ENCODE peak calls at places on chromosomes 4 and X, in six cellular contexts. Q is spleen, H is A549, S is prostate gland, A is adrenal gland, V is breast epithelium. O is an unnamed sample. For H3K4me1, the result is how much of the 10 kb centered on the place peaks cover.

GRCh38 chr4:43776371-43776770 is 672.2 kb downstream of the KCTD8 start:
- DNase-seq in Q (no peak), H (no peak), S (no peak), A (no peak), V (no peak), O (no peak)

GRCh38 chr4:21577066-21577465 is 371.5 kb downstream of the KCNIP4 start:
- DNase-seq in Q (no peak), H (no peak), S (no peak), A (no peak), V (no peak), O (no peak)

GRCh38 chr4:7157666-7158065 is 34.7 kb upstream of the SORCS2 start:
- DNase-seq in Q (peak), H (no peak), S (no peak), A (no peak), V (no peak), O (no peak)

GRCh38 chr4:41569957-41570356 is 32.0 kb downstream of the LIMCH1 start:
- DNase-seq in Q (no peak), H (peak), S (no peak), A (peak), V (no peak), O (no peak)

GRCh38 chr4:40621592-40622512 is 7.8 kb downstream of the RBM47 start:
- DNase-seq in Q (peak), H (peak), S (peak), A (peak), V (peak), O (peak)

GRCh38 chr4:123390846-123391456 is 5.6 kb upstream of the SPRY1 start:
- DNase-seq in Q (no peak), H (peak), S (no peak), A (no peak), V (no peak), O (no peak)

GRCh38 chr4:153131478-153132069 is 72.7 kb upstream of the TRIM2 start:
- DNase-seq in Q (no peak), H (no peak), S (no peak), A (no peak), V (no peak), O (no peak)

GRCh38 chr4:165368567-165368966 is 10.2 kb upstream of the CPE start:
- DNase-seq in Q (no peak), H (no peak), S (no peak), A (no peak), V (no peak), O (no peak)

GRCh38 chr4:153792007-153792892 is 3.4 kb upstream of the SFRP2 start:
- DNase-seq in Q (no peak), H (peak), S (no peak), A (peak), V (peak), O (peak)

GRCh38 chr4:153555730-153556440 is 89.7 kb downstream of the TMEM131L start:
- DNase-seq in Q (no peak), H (no peak), S (peak), A (peak), V (no peak), O (peak)

GRCh38 chr4:58261526-58261925 is 1151.3 kb upstream of the IGFBP7 start:
- DNase-seq in Q (no peak), H (no peak), S (no peak), A (no peak), V (no peak), O (no peak)

GRCh38 chrX:46381630-46382029 is 163.6 kb downstream of the ZNF674 start:
- DNase-seq in Q (no peak), H (peak), S (no peak), A (peak), V (no peak), O (peak)

GRCh38 chrX:143873343-143873742 is 10.5 kb upstream of the UBE2NL start:
- DNase-seq in Q (no peak), H (no peak), S (no peak), A (no peak), V (no peak), O (no peak)

GRCh38 chr4:87017580-87018061 is 82.8 kb downstream of the AFF1 start:
- DNase-seq in Q (no peak), H (peak), S (no peak), A (no peak), V (no peak), O (no peak)

GRCh38 chr4:4922441-4922840 is 63.0 kb downstream of the MSX1 start:
- DNase-seq in Q (no peak), H (no peak), S (no peak), A (no peak), V (no peak), O (no peak)

GRCh38 chr4:25843340-25844097 is 19.3 kb downstream of the SEL1L3 start:
- DNase-seq in Q (peak), H (no peak), S (no peak), A (no peak), V (no peak), O (no peak)

GRCh38 chr4:34422472-34422871 is 1821.8 kb downstream of the ARAP2 start:
- DNase-seq in Q (no peak), H (peak), S (no peak), A (no peak), V (no peak), O (no peak)

GRCh38 chr4:182074842-182075241 is 168.4 kb upstream of the TENM3 start:
- DNase-seq in Q (no peak), H (no peak), S (no peak), A (no peak), V (no peak), O (no peak)

GRCh38 chrX:10042055-10042454 is 74.9 kb downstream of the CLDN34 start:
- DNase-seq in Q (no peak), H (no peak), S (no peak), A (no peak), V (no peak), O (no peak)
- H3K4me1 ChIP-seq in Q (under half), H (half or more), S (under half), A (under half), V (under half), O (under half)

GRCh38 chr4:112145326-112145819 is at the start of gene FAM241A:
- DNase-seq in Q (peak), H (peak), S (peak), A (peak), V (peak), O (peak)
- TF ChIP-seq POLR2A in Q (peak), H (peak), S (peak), A (peak), V (no peak), O (peak)

DNA sequence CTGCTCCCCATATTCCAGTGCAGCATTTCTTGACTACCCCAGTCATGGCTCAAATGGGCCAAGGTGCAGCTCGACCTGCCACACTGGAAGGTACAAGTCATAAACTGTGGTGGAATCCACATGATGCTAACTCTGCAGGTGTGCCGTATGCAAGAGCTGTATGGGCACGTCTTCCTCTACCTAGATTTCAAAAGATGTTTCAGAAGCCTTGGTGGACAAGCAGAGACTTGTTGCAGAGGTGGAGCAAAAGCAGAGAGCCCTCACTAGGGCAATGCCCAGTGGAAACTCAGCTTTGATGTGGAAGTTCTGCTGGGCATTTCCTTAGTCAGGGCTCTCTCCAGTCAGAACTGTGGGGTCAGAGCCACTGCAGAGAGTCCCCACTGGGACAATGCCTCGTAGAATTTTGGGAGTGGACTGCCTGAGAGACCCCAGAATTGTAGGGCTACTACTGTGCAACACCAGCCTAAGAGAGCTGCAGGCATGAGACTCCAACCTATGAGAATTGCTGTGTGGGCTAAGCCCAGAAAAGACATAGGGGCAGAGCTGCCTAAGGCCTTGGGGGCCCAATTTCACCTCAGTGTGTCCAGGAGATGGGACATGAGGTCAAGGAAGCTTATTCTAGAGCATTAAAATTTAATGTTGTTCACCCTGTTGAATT is 65.7 kb downstream of the BEX3 start:
- DNase-seq in Q (no peak), H (no peak), S (peak), A (no peak), V (peak), O (no peak)
- H3K4me1 ChIP-seq in Q (under half), H (under half), S (under half), A (under half), V (under half), O (under half)

GRCh38 chrX:76427560-76428242 is at the start of gene MAGEE1:
- DNase-seq in Q (peak), H (peak), S (peak), A (peak), V (peak), O (peak)
- TF ChIP-seq POLR2A in Q (no peak), H (peak), S (peak), A (peak), V (no peak), O (peak)

O was measured in tibial nerve.